ENCODE peak calls at places on chromosomes 4 and X, in six cellular contexts. N is caudate nucleus, L is tibial nerve, B is keratinocyte, F is psoas muscle, M is HCT116. V is an unnamed sample.

GRCh38 chr4:100738388-100739165 is 220.8 kb upstream of the EMCN start:
- DNase-seq in N (no peak), L (peak), B (peak), F (no peak), M (peak), V (peak)

GRCh38 chr4:153005914-153006381 is 69.8 kb downstream of the FHDC1 start:
- DNase-seq in N (no peak), L (no peak), B (no peak), F (no peak), M (no peak), V (no peak)

GRCh38 chr4:40283413-40283812 is 51.7 kb upstream of the CHRNA9 start:
- DNase-seq in N (no peak), L (no peak), B (no peak), F (no peak), M (no peak), V (no peak)

GRCh38 chr4:16418814-16419213 is 192.5 kb upstream of the TAPT1 start:
- DNase-seq in N (no peak), L (no peak), B (no peak), F (no peak), M (no peak), V (peak)

GRCh38 chr4:140928880-140929279 is 172.7 kb upstream of the TBC1D9 start:
- DNase-seq in N (no peak), L (no peak), B (no peak), F (no peak), M (no peak), V (no peak)

GRCh38 chr4:1974836-1975235 is 33.9 kb downstream of the NELFA start:
- DNase-seq in N (no peak), L (no peak), B (no peak), F (peak), M (no peak), V (no peak)

GRCh38 chr4:99624141-99624719 is 33.4 kb downstream of the C4orf54 start:
- DNase-seq in N (no peak), L (no peak), B (no peak), F (no peak), M (no peak), V (no peak)

GRCh38 chrX:85109235-85109634 is 105.6 kb downstream of the APOOL start:
- DNase-seq in N (no peak), L (no peak), B (no peak), F (no peak), M (peak), V (no peak)

GRCh38 chr4:128228021-128228571 is 59.5 kb downstream of the PGRMC2 start:
- DNase-seq in N (no peak), L (no peak), B (no peak), F (no peak), M (no peak), V (no peak)

GRCh38 chrX:24954732-24955131 is 61.0 kb downstream of the ARX start:
- DNase-seq in N (no peak), L (no peak), B (no peak), F (no peak), M (no peak), V (no peak)

GRCh38 chrX:120514236-120514635 is 45.1 kb upstream of the LAMP2 start:
- DNase-seq in N (no peak), L (no peak), B (no peak), F (no peak), M (no peak), V (no peak)

GRCh38 chr4:154743683-154744340 is at the start of gene LRAT:
- DNase-seq in N (peak), L (no peak), B (no peak), F (no peak), M (peak), V (peak)

GRCh38 chr4:11297627-11298026 is 131.1 kb downstream of the HS3ST1 start:
- DNase-seq in N (no peak), L (no peak), B (no peak), F (no peak), M (no peak), V (no peak)

GRCh38 chrX:49754238-49754857 is 58.6 kb upstream of the PAGE1 start:
- DNase-seq in N (no peak), L (peak), B (no peak), F (peak), M (peak), V (no peak)

GRCh38 chr4:42344260-42344659 is 53.0 kb upstream of the SHISA3 start:
- DNase-seq in N (no peak), L (no peak), B (no peak), F (no peak), M (no peak), V (no peak)

GRCh38 chr4:158036998-158037397 is 135.8 kb downstream of the GASK1B start:
- DNase-seq in N (no peak), L (no peak), B (no peak), F (no peak), M (no peak), V (no peak)

GRCh38 chrX:13372203-13372980 is 52.5 kb upstream of the ATXN3L start:
- DNase-seq in N (no peak), L (no peak), B (no peak), F (no peak), M (no peak), V (no peak)
- H3K27ac ChIP-seq in N (no peak), L (no peak), B (no peak), F (no peak), M (no peak), V (peak)

GRCh38 chrX:154444755-154445246 is 860 bp downstream of the FAM50A start:
- DNase-seq in N (no peak), L (no peak), B (no peak), F (no peak), M (no peak), V (no peak)
- H3K27ac ChIP-seq in N (peak), L (peak), B (no peak), F (peak), M (peak), V (peak)

GRCh38 chr4:121360496-121360895 is 20.3 kb downstream of the QRFPR start:
- DNase-seq in N (no peak), L (no peak), B (no peak), F (no peak), M (no peak), V (no peak)
- H3K27ac ChIP-seq in N (no peak), L (no peak), B (no peak), F (no peak), M (no peak), V (no peak)

GRCh38 chrX:38819709-38820108 is 18.4 kb downstream of the MID1IP1 start:
- DNase-seq in N (no peak), L (no peak), B (no peak), F (no peak), M (no peak), V (no peak)

GRCh38 chrX:38817004-38817703 is 15.9 kb downstream of the MID1IP1 start:
- DNase-seq in N (no peak), L (no peak), B (no peak), F (peak), M (no peak), V (no peak)

GRCh38 chrX:38819163-38819562 is 17.9 kb downstream of the MID1IP1 start:
- DNase-seq in N (no peak), L (no peak), B (no peak), F (no peak), M (no peak), V (no peak)

GRCh38 chrX:38811515-38812239 is 10.4 kb downstream of the MID1IP1 start:
- DNase-seq in N (no peak), L (no peak), B (no peak), F (no peak), M (no peak), V (peak)

DNA sequence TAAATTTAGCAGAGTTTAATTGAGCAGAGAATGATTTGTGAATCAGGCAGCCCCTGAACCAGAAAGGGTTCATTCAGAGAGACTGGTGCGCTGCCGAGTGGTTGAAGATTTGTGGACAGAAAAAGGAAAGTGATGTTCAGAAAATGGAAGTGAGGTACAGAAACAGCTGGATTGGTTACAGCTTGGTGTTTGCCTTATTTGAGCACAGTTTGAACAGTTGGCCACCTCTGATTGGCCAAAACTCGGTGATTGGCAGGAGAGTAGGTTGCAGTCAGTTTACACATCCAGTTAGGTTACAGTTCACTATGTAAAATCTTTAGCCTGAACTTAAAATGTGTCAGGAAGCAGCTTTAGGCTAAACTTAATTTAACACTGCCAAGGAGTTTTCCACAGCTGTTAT is 14.9 kb downstream of the MID1IP1 start:
- DNase-seq in N (no peak), L (no peak), B (no peak), F (no peak), M (no peak), V (no peak)
- H3K27ac ChIP-seq in N (no peak), L (peak), B (no peak), F (peak), M (no peak), V (peak)

GRCh38 chr4:184422378-184422777 is 52.0 kb downstream of the IRF2 start:
- DNase-seq in N (no peak), L (no peak), B (no peak), F (no peak), M (no peak), V (no peak)
- H3K27ac ChIP-seq in N (no peak), L (no peak), B (no peak), F (no peak), M (no peak), V (no peak)